ENCODE peak calls at places on chromosome 17, in seven cellular contexts. One of them, this sample, is unnamed.

GRCh38 chr17:55275894-55276804 is 11.4 kb downstream of the HLF start:
- DNase-seq in HuH-7.5: no peak
- DNase-seq in activated effector memory CD4-positive, alpha-beta T cell treated with Interleukin-2 at 50 U/mL for 16 hours: no peak
- DNase-seq in adipocyte: no peak
- DNase-seq in NCI-H524: no peak
- DNase-seq in EH: no peak
- DNase-seq in head of caudate nucleus: no peak
- DNase-seq in this sample: no peak

GRCh38 chr17:71330099-71330375 is 790.8 kb upstream of the SOX9 start:
- DNase-seq in HuH-7.5: no peak
- DNase-seq in activated effector memory CD4-positive, alpha-beta T cell treated with Interleukin-2 at 50 U/mL for 16 hours: no peak
- DNase-seq in adipocyte: no peak
- DNase-seq in NCI-H524: no peak
- DNase-seq in EH: no peak
- DNase-seq in head of caudate nucleus: no peak
- DNase-seq in this sample: no peak

GRCh38 chr17:74177018-74177450 is 26.4 kb upstream of the RPL38 start:
- DNase-seq in HuH-7.5: no peak
- DNase-seq in activated effector memory CD4-positive, alpha-beta T cell treated with Interleukin-2 at 50 U/mL for 16 hours: no peak
- DNase-seq in adipocyte: no peak
- DNase-seq in NCI-H524: no peak
- DNase-seq in EH: peak
- DNase-seq in head of caudate nucleus: no peak
- DNase-seq in this sample: peak

GRCh38 chr17:29622337-29623282 is at the start of gene CORO6:
- DNase-seq in HuH-7.5: peak
- DNase-seq in activated effector memory CD4-positive, alpha-beta T cell treated with Interleukin-2 at 50 U/mL for 16 hours: peak
- DNase-seq in adipocyte: peak
- DNase-seq in NCI-H524: peak
- DNase-seq in EH: peak
- DNase-seq in head of caudate nucleus: peak
- DNase-seq in this sample: peak

GRCh38 chr17:44978807-44979206 is 10.7 kb upstream of the C1QL1 start:
- DNase-seq in HuH-7.5: no peak
- DNase-seq in activated effector memory CD4-positive, alpha-beta T cell treated with Interleukin-2 at 50 U/mL for 16 hours: no peak
- DNase-seq in adipocyte: no peak
- DNase-seq in NCI-H524: no peak
- DNase-seq in EH: no peak
- DNase-seq in head of caudate nucleus: no peak
- DNase-seq in this sample: no peak

GRCh38 chr17:37607637-37608368 is 1.4 kb downstream of the SYNRG start:
- DNase-seq in HuH-7.5: no peak
- DNase-seq in activated effector memory CD4-positive, alpha-beta T cell treated with Interleukin-2 at 50 U/mL for 16 hours: peak
- DNase-seq in adipocyte: no peak
- DNase-seq in NCI-H524: no peak
- DNase-seq in EH: no peak
- DNase-seq in head of caudate nucleus: no peak
- DNase-seq in this sample: no peak

GRCh38 chr17:13698832-13699231 is 97.1 kb upstream of the HS3ST3A1 start:
- DNase-seq in HuH-7.5: no peak
- DNase-seq in activated effector memory CD4-positive, alpha-beta T cell treated with Interleukin-2 at 50 U/mL for 16 hours: no peak
- DNase-seq in adipocyte: no peak
- DNase-seq in NCI-H524: no peak
- DNase-seq in EH: no peak
- DNase-seq in head of caudate nucleus: no peak
- DNase-seq in this sample: no peak

GRCh38 chr17:82238562-82239201 is 9.8 kb downstream of the SLC16A3 start:
- DNase-seq in HuH-7.5: no peak
- DNase-seq in activated effector memory CD4-positive, alpha-beta T cell treated with Interleukin-2 at 50 U/mL for 16 hours: peak
- DNase-seq in adipocyte: peak
- DNase-seq in NCI-H524: no peak
- DNase-seq in EH: peak
- DNase-seq in head of caudate nucleus: peak
- DNase-seq in this sample: peak

GRCh38 chr17:44110823-44111633 is 12.4 kb downstream of the HDAC5 start:
- DNase-seq in HuH-7.5: peak
- DNase-seq in activated effector memory CD4-positive, alpha-beta T cell treated with Interleukin-2 at 50 U/mL for 16 hours: peak
- DNase-seq in adipocyte: peak
- DNase-seq in NCI-H524: peak
- DNase-seq in EH: peak
- DNase-seq in head of caudate nucleus: peak
- DNase-seq in this sample: peak

GRCh38 chr17:49616546-49617205 is 41.0 kb downstream of the NXPH3 start:
- DNase-seq in HuH-7.5: no peak
- DNase-seq in activated effector memory CD4-positive, alpha-beta T cell treated with Interleukin-2 at 50 U/mL for 16 hours: no peak
- DNase-seq in adipocyte: peak
- DNase-seq in NCI-H524: no peak
- DNase-seq in EH: peak
- DNase-seq in head of caudate nucleus: no peak
- DNase-seq in this sample: no peak

GRCh38 chr17:36674278-36674650 is 72.9 kb downstream of the MRM1 start:
- DNase-seq in HuH-7.5: no peak
- DNase-seq in activated effector memory CD4-positive, alpha-beta T cell treated with Interleukin-2 at 50 U/mL for 16 hours: peak
- DNase-seq in adipocyte: no peak
- DNase-seq in NCI-H524: no peak
- DNase-seq in EH: no peak
- DNase-seq in head of caudate nucleus: no peak
- DNase-seq in this sample: no peak

GRCh38 chr17:4950757-4951204 is at the start of gene ENO3:
- DNase-seq in HuH-7.5: peak
- DNase-seq in activated effector memory CD4-positive, alpha-beta T cell treated with Interleukin-2 at 50 U/mL for 16 hours: no peak
- DNase-seq in adipocyte: no peak
- DNase-seq in NCI-H524: peak
- DNase-seq in EH: no peak
- DNase-seq in head of caudate nucleus: no peak
- DNase-seq in this sample: no peak

GRCh38 chr17:42493324-42493723 is 34.6 kb downstream of the ATP6V0A1 start:
- DNase-seq in HuH-7.5: no peak
- DNase-seq in activated effector memory CD4-positive, alpha-beta T cell treated with Interleukin-2 at 50 U/mL for 16 hours: no peak
- DNase-seq in adipocyte: no peak
- DNase-seq in NCI-H524: no peak
- DNase-seq in EH: no peak
- DNase-seq in head of caudate nucleus: no peak
- DNase-seq in this sample: no peak

GRCh38 chr17:53740312-53740711 is 82.4 kb upstream of the KIF2B start:
- DNase-seq in HuH-7.5: no peak
- DNase-seq in activated effector memory CD4-positive, alpha-beta T cell treated with Interleukin-2 at 50 U/mL for 16 hours: no peak
- DNase-seq in adipocyte: no peak
- DNase-seq in NCI-H524: no peak
- DNase-seq in EH: no peak
- DNase-seq in head of caudate nucleus: no peak
- DNase-seq in this sample: no peak

This sample was measured in iris pigment epithelial cell.